ENCODE peak calls at places on chromosomes 7 and 10, in four cellular contexts. One of them, this sample, is unnamed. For H3K4me1, the result is how much of the 10 kb centered on the place peaks cover.

GRCh38 chr7:98285132-98286092 is 3.9 kb downstream of the BRI3 start:
- DNase-seq in cardiac muscle cell: no peak
- DNase-seq in heart right ventricle: no peak
- DNase-seq in colonic mucosa: no peak
- DNase-seq in this sample: no peak

GRCh38 chr10:119316729-119317097 is 109.3 kb downstream of the GRK5 start:
- DNase-seq in colonic mucosa: no peak
- DNase-seq in heart right ventricle: no peak
- DNase-seq in cardiac muscle cell: no peak
- DNase-seq in this sample: no peak

GRCh38 chr10:92241158-92241500 is 49.7 kb downstream of the CPEB3 start:
- DNase-seq in heart right ventricle: peak
- DNase-seq in colonic mucosa: peak
- DNase-seq in cardiac muscle cell: peak
- DNase-seq in this sample: no peak

GRCh38 chr10:7982733-7983132 is 71.8 kb upstream of the GATA3 start:
- DNase-seq in colonic mucosa: no peak
- DNase-seq in heart right ventricle: no peak
- DNase-seq in cardiac muscle cell: peak
- DNase-seq in this sample: no peak

GRCh38 chr7:35253680-35254495 is at the start of gene TBX20:
- DNase-seq in cardiac muscle cell: peak
- DNase-seq in colonic mucosa: peak
- DNase-seq in heart right ventricle: peak
- DNase-seq in this sample: no peak

GRCh38 chr7:27940341-27940740 is 200.4 kb downstream of the TAX1BP1 start:
- DNase-seq in heart right ventricle: no peak
- DNase-seq in colonic mucosa: no peak
- DNase-seq in cardiac muscle cell: no peak
- DNase-seq in this sample: no peak

GRCh38 chr10:77179015-77179695 is 458.5 kb downstream of the KCNMA1 start:
- DNase-seq in cardiac muscle cell: no peak
- DNase-seq in colonic mucosa: no peak
- DNase-seq in heart right ventricle: no peak
- DNase-seq in this sample: no peak

GRCh38 chr10:114544045-114544659 is 113.9 kb downstream of the ABLIM1 start:
- DNase-seq in colonic mucosa: peak
- DNase-seq in heart right ventricle: no peak
- DNase-seq in cardiac muscle cell: no peak
- DNase-seq in this sample: no peak

GRCh38 chr7:36372156-36372555 is 17.5 kb upstream of the ANLN start:
- DNase-seq in cardiac muscle cell: no peak
- DNase-seq in heart right ventricle: no peak
- DNase-seq in colonic mucosa: no peak
- DNase-seq in this sample: no peak

GRCh38 chr7:134126937-134127848 is at the start of gene LRGUK:
- DNase-seq in cardiac muscle cell: peak
- DNase-seq in colonic mucosa: peak
- DNase-seq in heart right ventricle: peak
- DNase-seq in this sample: peak

GRCh38 chr7:138468244-138469123 is 8.4 kb downstream of the TRIM24 start:
- DNase-seq in heart right ventricle: no peak
- DNase-seq in colonic mucosa: no peak
- DNase-seq in cardiac muscle cell: no peak
- DNase-seq in this sample: no peak

GRCh38 chr7:42065942-42066341 is 171.1 kb downstream of the GLI3 start:
- DNase-seq in heart right ventricle: no peak
- DNase-seq in cardiac muscle cell: no peak
- DNase-seq in colonic mucosa: no peak
- DNase-seq in this sample: no peak

GRCh38 chr10:95785317-95785716 is 29.4 kb downstream of the ENTPD1 start:
- DNase-seq in colonic mucosa: no peak
- DNase-seq in heart right ventricle: no peak
- DNase-seq in cardiac muscle cell: no peak
- DNase-seq in this sample: peak

GRCh38 chr10:117622471-117623184 is 80.1 kb downstream of the EMX2 start:
- DNase-seq in heart right ventricle: no peak
- DNase-seq in cardiac muscle cell: no peak
- DNase-seq in colonic mucosa: no peak
- DNase-seq in this sample: no peak

GRCh38 chr7:69540275-69540674 is 58.0 kb upstream of the AUTS2 start:
- DNase-seq in cardiac muscle cell: no peak
- DNase-seq in colonic mucosa: no peak
- DNase-seq in heart right ventricle: no peak
- DNase-seq in this sample: no peak

DNA sequence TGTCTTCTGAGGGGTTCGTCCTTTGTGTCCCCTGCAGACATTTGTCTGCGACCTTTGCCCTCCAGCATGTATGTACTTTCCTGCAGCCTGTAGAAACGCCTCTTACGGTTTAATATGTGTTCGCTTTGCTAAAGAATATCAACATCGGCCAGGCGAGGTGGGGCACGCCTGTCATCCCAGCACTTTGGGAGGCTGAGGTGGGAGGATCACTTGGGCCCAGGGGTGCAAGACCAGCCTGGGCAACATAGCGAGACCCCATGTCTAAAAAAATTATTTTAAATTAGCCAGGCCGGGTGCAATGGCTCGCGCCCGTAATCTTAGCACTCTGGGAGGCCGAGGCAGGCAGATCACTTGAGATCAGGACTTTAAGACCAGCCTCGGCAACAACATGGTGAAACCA is 15.5 kb downstream of the ALKBH4 start:
- DNase-seq in colonic mucosa: no peak
- DNase-seq in cardiac muscle cell: no peak
- DNase-seq in heart right ventricle: no peak
- DNase-seq in this sample: no peak
- H3K4me1 ChIP-seq in colonic mucosa: under half
- H3K4me1 ChIP-seq in cardiac muscle cell: under half
- H3K4me1 ChIP-seq in heart right ventricle: under half
- H3K4me1 ChIP-seq in this sample: under half

DNA sequence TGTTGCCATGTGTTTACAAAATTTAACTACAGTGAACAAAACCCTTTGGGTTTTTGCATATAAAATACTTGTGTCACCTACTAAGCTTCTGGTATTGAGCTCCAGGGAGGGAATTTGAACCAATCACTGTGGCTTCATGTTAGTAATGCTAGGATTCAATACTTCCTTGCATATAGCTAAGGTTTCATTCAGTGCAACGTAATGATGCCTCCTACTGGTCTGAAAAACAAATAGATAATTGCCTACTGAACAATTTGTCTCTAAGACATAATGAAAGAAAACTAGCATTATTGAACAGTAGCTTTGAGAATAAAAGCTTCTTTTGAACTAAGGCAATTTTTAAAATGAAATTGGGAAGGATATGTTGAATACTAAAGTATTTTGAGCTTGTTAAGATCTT is 244.4 kb downstream of the ZWINT start:
- DNase-seq in cardiac muscle cell: peak
- DNase-seq in heart right ventricle: no peak
- DNase-seq in colonic mucosa: no peak
- DNase-seq in this sample: no peak
- TF ChIP-seq CTCF in cardiac muscle cell: no peak
- TF ChIP-seq CTCF in heart right ventricle: no peak
- TF ChIP-seq CTCF in colonic mucosa: no peak
- TF ChIP-seq CTCF in this sample: no peak

GRCh38 chr7:80774843-80775242 is 136.4 kb downstream of the CD36 start:
- DNase-seq in heart right ventricle: no peak
- DNase-seq in cardiac muscle cell: no peak
- DNase-seq in colonic mucosa: no peak
- DNase-seq in this sample: no peak
- H3K4me1 ChIP-seq in heart right ventricle: under half
- H3K4me1 ChIP-seq in cardiac muscle cell: under half
- H3K4me1 ChIP-seq in colonic mucosa: under half
- H3K4me1 ChIP-seq in this sample: under half

GRCh38 chr7:158885624-158886023 is 29.3 kb downstream of the DYNC2I1 start:
- DNase-seq in heart right ventricle: no peak
- DNase-seq in colonic mucosa: no peak
- DNase-seq in cardiac muscle cell: no peak
- DNase-seq in this sample: no peak
- TF ChIP-seq CTCF in heart right ventricle: peak
- TF ChIP-seq CTCF in colonic mucosa: no peak
- TF ChIP-seq CTCF in cardiac muscle cell: no peak
- TF ChIP-seq CTCF in this sample: peak

DNA sequence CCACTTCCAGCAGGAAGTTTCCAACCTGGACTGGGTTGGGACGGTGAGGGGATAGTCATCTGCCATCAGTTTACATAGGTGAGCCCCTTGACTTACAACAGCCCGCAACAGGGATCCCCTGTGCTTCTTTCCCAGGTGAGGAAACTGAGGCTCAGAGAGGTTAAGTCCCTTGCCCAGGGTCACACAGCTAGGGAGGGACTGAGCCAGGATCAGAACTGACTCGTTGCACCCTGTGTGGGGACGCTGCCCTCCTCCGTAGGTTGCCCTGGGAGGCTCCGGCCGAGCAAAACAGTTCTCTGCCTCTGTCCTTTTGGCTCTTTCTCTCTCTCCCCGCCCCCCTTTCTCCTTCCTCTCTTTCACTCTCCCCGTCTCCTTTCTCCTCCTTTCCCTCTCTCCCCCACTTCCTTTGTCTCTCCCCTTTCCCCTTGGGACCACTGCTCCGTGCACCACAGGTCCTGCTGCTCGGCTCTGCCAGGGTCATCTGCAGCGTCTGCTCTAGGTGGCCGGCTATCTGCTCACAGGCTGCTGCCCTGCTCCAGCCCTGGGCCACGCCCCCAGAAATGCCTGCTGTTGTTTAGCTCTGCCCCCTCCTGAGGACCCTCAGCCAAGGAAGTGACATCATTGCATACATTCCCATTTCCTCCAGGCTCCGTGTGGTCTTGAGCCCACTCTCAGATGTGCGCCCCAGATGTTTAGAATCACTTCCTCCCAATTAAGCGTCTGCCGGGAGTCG is 117.3 kb upstream of the PPIF start:
- DNase-seq in colonic mucosa: no peak
- DNase-seq in cardiac muscle cell: peak
- DNase-seq in heart right ventricle: no peak
- DNase-seq in this sample: no peak
- H3K4me1 ChIP-seq in colonic mucosa: under half
- H3K4me1 ChIP-seq in cardiac muscle cell: under half
- H3K4me1 ChIP-seq in heart right ventricle: half or more
- H3K4me1 ChIP-seq in this sample: under half

GRCh38 chr7:107002804-107003137 is 41.7 kb upstream of the PRKAR2B start:
- DNase-seq in colonic mucosa: no peak
- DNase-seq in cardiac muscle cell: no peak
- DNase-seq in heart right ventricle: no peak
- DNase-seq in this sample: no peak
- TF ChIP-seq CTCF in colonic mucosa: no peak
- TF ChIP-seq CTCF in cardiac muscle cell: no peak
- TF ChIP-seq CTCF in heart right ventricle: no peak
- TF ChIP-seq CTCF in this sample: no peak